ENCODE peak calls at places on chromosomes 3 and 15, in eight cellular contexts. L is neural progenitor cell, M is PC-3, X is MM.1S, P is SK-N-SH, E is HCT116, F is hepatocyte, D is GM23338. Z is an unnamed sample.

GRCh38 chr3:58559586-58559985 is 17.6 kb downstream of the FAM107A start:
- DNase-seq in M (no peak), E (no peak), L (no peak), F (no peak), D (no peak), P (no peak), X (no peak), Z (no peak)

GRCh38 chr3:10926441-10926830 is 66.1 kb upstream of the SLC6A1 start:
- DNase-seq in E (no peak), L (no peak), F (no peak), X (no peak), D (no peak), P (no peak), M (no peak), Z (no peak)

GRCh38 chr15:41334293-41335120 is 1.8 kb downstream of the NUSAP1 start:
- DNase-seq in F (no peak), P (no peak), E (no peak), X (no peak), L (peak; percentile 4), M (peak; percentile 4), D (no peak), Z (peak; percentile 11)

GRCh38 chr3:16881896-16882645 is 2.7 kb upstream of the PLCL2 start:
- DNase-seq in L (no peak), D (no peak), F (no peak), E (no peak), P (no peak), M (no peak), X (no peak), Z (no peak)

GRCh38 chr3:28476194-28476593 is 127.6 kb upstream of the AZI2 start:
- DNase-seq in F (peak; percentile 71), M (peak; percentile 64), P (peak; percentile 58), D (peak; percentile 80), E (peak; percentile 29), L (peak; percentile 65), X (peak; percentile 42), Z (peak; percentile 43)

GRCh38 chr15:34109775-34110663 is 8.1 kb downstream of the PGBD4 start:
- DNase-seq in D (peak; percentile 71), E (peak; percentile 29), X (no peak), F (peak; percentile 38), M (peak; percentile 63), P (peak; percentile 39), L (peak; percentile 32), Z (peak; percentile 49)

GRCh38 chr3:173939319-173939718 is 541.8 kb downstream of the NLGN1 start:
- DNase-seq in M (no peak), E (no peak), D (no peak), X (no peak), F (no peak), L (no peak), P (no peak), Z (no peak)

GRCh38 chr3:172065967-172066762 is 26.8 kb downstream of the FNDC3B start:
- DNase-seq in X (no peak), E (no peak), L (no peak), M (peak; percentile 18), F (peak; percentile 68), P (no peak), D (no peak), Z (no peak)

GRCh38 chr3:57974796-57975388 is 33.3 kb upstream of the FLNB start:
- DNase-seq in M (peak; percentile 98), X (no peak), P (peak; percentile 28), E (peak; percentile 83), L (no peak), D (peak; percentile 44), F (peak; percentile 79), Z (no peak)

GRCh38 chr15:78739996-78740903 is 71.0 kb downstream of the ADAMTS7 start:
- DNase-seq in M (peak; percentile 66), D (peak; percentile 94), E (peak; percentile 45), X (peak; percentile 62), L (peak; percentile 84), F (peak; percentile 68), P (peak; percentile 52), Z (peak; percentile 85)

GRCh38 chr3:149366031-149366430 is 11.4 kb downstream of the TM4SF1 start:
- DNase-seq in D (no peak), F (no peak), M (peak; percentile 82), X (no peak), P (no peak), E (no peak), L (no peak), Z (no peak)

GRCh38 chr3:187150186-187150585 is 10.9 kb upstream of the RPL39L start:
- DNase-seq in P (no peak), L (no peak), X (no peak), E (no peak), M (no peak), D (no peak), F (no peak), Z (no peak)

GRCh38 chr3:73547427-73548036 is 77.2 kb downstream of the PDZRN3 start:
- DNase-seq in D (peak; percentile 29), L (no peak), M (no peak), F (peak; percentile 67), E (no peak), X (no peak), P (no peak), Z (no peak)

GRCh38 chr3:123019591-123019990 is 8.0 kb downstream of the SEMA5B start:
- DNase-seq in L (no peak), D (no peak), E (no peak), P (no peak), X (no peak), F (no peak), M (no peak), Z (no peak)

GRCh38 chr3:123012652-123013051 is 14.9 kb downstream of the SEMA5B start:
- DNase-seq in P (no peak), E (no peak), F (no peak), D (no peak), M (no peak), L (no peak), X (no peak), Z (no peak)

GRCh38 chr3:123011484-123011883 is 16.1 kb downstream of the SEMA5B start:
- DNase-seq in E (no peak), F (peak; percentile 23), D (no peak), L (no peak), X (no peak), M (no peak), P (no peak), Z (no peak)

GRCh38 chr3:123013876-123014275 is 13.7 kb downstream of the SEMA5B start:
- DNase-seq in M (no peak), L (no peak), E (no peak), D (no peak), P (no peak), F (no peak), X (no peak), Z (no peak)

DNA sequence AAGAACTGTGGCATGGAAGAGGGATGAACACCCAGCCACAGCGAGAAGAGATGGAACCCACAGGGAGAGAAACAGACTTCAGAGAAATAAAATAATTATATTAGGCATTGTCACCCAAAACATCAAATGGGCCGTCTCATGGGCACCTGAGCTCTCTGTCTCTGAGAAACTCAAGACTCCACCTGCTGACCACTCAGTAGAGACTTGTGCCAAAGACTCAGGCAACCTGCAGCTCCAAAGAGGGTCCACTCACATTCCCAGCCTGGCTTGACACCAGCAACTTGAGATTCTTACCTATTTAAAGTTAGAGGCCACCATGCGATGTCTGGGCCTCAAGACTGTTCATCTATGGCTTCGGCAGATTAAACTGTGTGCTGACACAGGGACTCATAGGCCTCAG is 12.0 kb downstream of the SEMA5B start:
- DNase-seq in X (no peak), P (no peak), D (peak; percentile 46), M (peak; percentile 37), L (no peak), E (no peak), F (no peak), Z (no peak)
- TF ChIP-seq EZH2phosphoT487 in X (no peak), P (no peak), D (no peak), M (no peak), L (no peak), E (no peak), F (no peak), Z (no peak)

GRCh38 chr3:53254190-53254809 is 1.5 kb downstream of the TKT start:
- DNase-seq in P (no peak), L (no peak), F (peak; percentile 47), E (no peak), D (no peak), M (peak; percentile 38), X (no peak), Z (peak; percentile 35)
- H4K20me1 ChIP-seq in P (peaks cover 60% of the 10 kb centered on the region), L (peaks cover 55% of the 10 kb centered on the region), F (peaks cover 48% of the 10 kb centered on the region), E (peaks cover 24% of the 10 kb centered on the region), D (peaks cover 44% of the 10 kb centered on the region), M (peaks cover 58% of the 10 kb centered on the region), X (peaks cover 52% of the 10 kb centered on the region), Z (peaks cover 28% of the 10 kb centered on the region)

GRCh38 chr15:56016281-56016680 is 22.9 kb upstream of the NEDD4 start:
- DNase-seq in X (no peak), M (no peak), E (no peak), P (no peak), F (no peak), D (no peak), L (no peak), Z (no peak)

GRCh38 chr15:56019060-56019793 is 25.8 kb upstream of the NEDD4 start:
- DNase-seq in P (no peak), X (no peak), M (no peak), L (no peak), D (no peak), E (no peak), F (no peak), Z (no peak)

GRCh38 chr15:56019819-56020218 is 26.4 kb upstream of the NEDD4 start:
- DNase-seq in L (no peak), D (no peak), M (no peak), F (no peak), E (no peak), X (no peak), P (no peak), Z (no peak)

GRCh38 chr15:56017920-56018319 is 24.5 kb upstream of the NEDD4 start:
- DNase-seq in M (no peak), D (peak; percentile 28), X (no peak), P (no peak), L (no peak), F (no peak), E (no peak), Z (no peak)

DNA sequence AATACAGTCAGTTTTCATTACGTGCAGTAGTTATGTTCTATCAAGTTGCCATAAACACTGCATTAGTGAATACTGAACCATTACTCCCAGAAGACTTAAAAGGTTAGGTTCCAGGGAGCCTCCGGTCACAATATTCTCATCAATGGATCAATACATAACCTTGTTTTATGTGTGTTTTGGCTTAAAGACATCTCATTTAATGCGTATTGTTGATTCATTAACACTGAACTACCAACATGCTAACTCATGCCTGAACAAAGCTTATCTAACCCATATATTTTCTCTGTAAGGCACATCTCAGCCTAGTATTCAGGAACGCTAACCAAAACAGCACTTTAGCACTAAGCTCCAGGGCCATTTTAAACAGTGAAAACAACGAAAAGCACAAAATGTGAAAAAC is 24.1 kb upstream of the NEDD4 start:
- DNase-seq in L (no peak), M (no peak), F (no peak), D (no peak), E (no peak), X (no peak), P (no peak), Z (no peak)
- TF ChIP-seq CTCF in L (no peak), M (no peak), F (no peak), D (no peak), E (no peak), X (no peak), P (no peak), Z (no peak)

DNA sequence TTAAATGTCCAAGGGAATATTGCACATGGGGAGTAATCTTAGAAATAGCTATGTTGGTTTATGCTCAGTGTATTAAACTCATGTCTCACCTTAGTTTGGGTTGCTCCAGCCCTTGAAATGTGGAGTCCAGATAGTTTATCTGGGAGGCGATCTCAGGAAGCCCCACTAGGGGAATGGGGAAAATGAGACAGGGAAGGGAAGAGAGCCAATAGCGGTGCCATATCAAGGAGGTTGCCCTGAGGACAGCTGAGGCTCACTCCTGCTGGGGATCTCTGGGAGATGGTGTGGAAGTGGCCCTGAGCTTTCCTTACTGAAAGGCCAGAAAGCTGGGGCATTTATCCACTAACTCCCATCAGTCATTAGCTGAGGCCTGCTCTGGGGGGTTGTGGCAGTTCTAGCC is 43.3 kb upstream of the POLR2M start:
- DNase-seq in L (no peak), M (no peak), F (no peak), E (no peak), D (peak; percentile 29), P (no peak), X (no peak), Z (no peak)
- TF ChIP-seq EZH2phosphoT487 in L (no peak), M (no peak), F (no peak), E (no peak), D (no peak), P (no peak), X (no peak), Z (no peak)